ENCODE peak calls at places on chromosomes 1 and 21, in six cellular contexts. F, E, A, X, B and Z are unnamed samples.

GRCh38 chr1:228101994-228102790 is 933 bp downstream of the C1orf35 start:
- DNase-seq in F (peak; percentile 60), E (no peak), A (no peak), X (peak; percentile 84), B (peak; percentile 26), Z (no peak)

GRCh38 chr21:34279285-34279684 is 84.5 kb upstream of the KCNE2 start:
- DNase-seq in F (no peak), E (no peak), A (no peak), X (peak; percentile 17), B (no peak), Z (no peak)

GRCh38 chr1:97332716-97333115 is 588.1 kb downstream of the DPYD start:
- DNase-seq in F (no peak), E (no peak), A (no peak), X (no peak), B (no peak), Z (no peak)

GRCh38 chr1:31696246-31696645 is 7.6 kb downstream of the COL16A1 start:
- DNase-seq in F (no peak), E (peak; percentile 83), A (peak; percentile 97), X (no peak), B (no peak), Z (no peak)

GRCh38 chr1:66302184-66302742 is 231.7 kb upstream of the SGIP1 start:
- DNase-seq in F (no peak), E (no peak), A (no peak), X (no peak), B (no peak), Z (no peak)

GRCh38 chr1:70727891-70728443 is 316.9 kb downstream of the CTH start:
- DNase-seq in F (no peak), E (no peak), A (no peak), X (no peak), B (no peak), Z (no peak)

GRCh38 chr1:43930168-43930948 is 3.2 kb upstream of the ARTN start:
- DNase-seq in F (no peak), E (no peak), A (no peak), X (no peak), B (no peak), Z (no peak)

GRCh38 chr1:95352767-95353166 is 118.8 kb downstream of the RWDD3 start:
- DNase-seq in F (no peak), E (no peak), A (no peak), X (no peak), B (no peak), Z (no peak)

GRCh38 chr1:64934115-64934880 is 32.1 kb downstream of the JAK1 start:
- DNase-seq in F (no peak), E (no peak), A (no peak), X (peak; percentile 59), B (no peak), Z (no peak)

GRCh38 chr1:167439301-167439988 is 78.9 kb downstream of the CD247 start:
- DNase-seq in F (no peak), E (no peak), A (peak; percentile 46), X (peak; percentile 82), B (no peak), Z (no peak)

GRCh38 chr21:35204125-35204524 is 155.0 kb upstream of the RUNX1 start:
- DNase-seq in F (no peak), E (no peak), A (no peak), X (no peak), B (no peak), Z (no peak)

GRCh38 chr1:85303440-85304162 is 27.2 kb upstream of the BCL10 start:
- DNase-seq in F (no peak), E (no peak), A (no peak), X (peak; percentile 2), B (no peak), Z (no peak)

GRCh38 chr1:181936768-181937581 is 124.5 kb downstream of the ZNF648 start:
- DNase-seq in F (peak; percentile 11), E (peak; percentile 38), A (peak; percentile 45), X (peak; percentile 90), B (no peak), Z (no peak)

GRCh38 chr1:86503477-86504129 is 34.9 kb downstream of the CLCA1 start:
- DNase-seq in F (no peak), E (no peak), A (no peak), X (peak; percentile 65), B (no peak), Z (no peak)